ENCODE peak calls at places on chromosomes 12 and 14, in eight cellular contexts. V, E, L, U, D, I, S and X are unnamed samples.

GRCh38 chr12:77772606-77773298 is 57.9 kb upstream of the NAV3 start:
- DNase-seq in D (no peak), V (no peak), E (no peak), L (no peak), U (no peak), I (no peak), S (no peak), X (no peak)

GRCh38 chr14:95142208-95142607 is 15.1 kb downstream of the DICER1 start:
- DNase-seq in E (no peak), D (no peak), U (no peak), I (no peak), V (no peak), S (no peak), L (no peak), X (no peak)

GRCh38 chr14:104333903-104334811 is 195.8 kb downstream of the KIF26A start:
- DNase-seq in I (no peak), E (no peak), L (peak; percentile 68), V (no peak), S (peak; percentile 37), D (no peak), U (no peak), X (no peak)

GRCh38 chr12:116962783-116963356 is 52.1 kb downstream of the FBXW8 start:
- DNase-seq in D (no peak), U (no peak), S (no peak), E (no peak), V (no peak), I (no peak), L (no peak), X (no peak)

GRCh38 chr14:87992349-87992719 is 648 bp downstream of the GALC start:
- DNase-seq in L (no peak), V (no peak), D (no peak), S (no peak), I (peak; percentile 41), U (no peak), E (no peak), X (peak; percentile 11)

GRCh38 chr12:109779382-109779781 is 53.8 kb downstream of the TRPV4 start:
- DNase-seq in L (peak; percentile 33), I (no peak), S (peak; percentile 53), U (no peak), D (no peak), E (no peak), V (no peak), X (no peak)

GRCh38 chr12:51391047-51391837 is at the start of gene GALNT6:
- DNase-seq in E (no peak), U (no peak), V (no peak), D (no peak), I (peak; percentile 42), S (peak; percentile 96), L (peak; percentile 92), X (no peak)

GRCh38 chr14:30443368-30444007 is 115.5 kb upstream of the G2E3 start:
- DNase-seq in U (no peak), V (no peak), L (no peak), S (no peak), E (no peak), I (peak; percentile 10), D (peak; percentile 53), X (peak; percentile 46)

GRCh38 chr12:113674302-113674701 is 202.6 kb upstream of the LHX5 start:
- DNase-seq in I (no peak), U (no peak), D (no peak), S (no peak), V (no peak), L (no peak), E (no peak), X (no peak)

GRCh38 chr14:90839024-90839888 is 23.0 kb upstream of the TTC7B start:
- DNase-seq in V (no peak), D (peak; percentile 28), U (peak; percentile 60), S (no peak), L (no peak), I (no peak), E (no peak), X (peak; percentile 63)

GRCh38 chr12:27973487-27973890 is 956 bp upstream of the PTHLH start:
- DNase-seq in D (no peak), V (no peak), I (no peak), E (no peak), S (no peak), L (no peak), U (no peak), X (peak; percentile 69)

GRCh38 chr12:47078086-47078395 is 1.4 kb upstream of the PCED1B start:
- DNase-seq in D (no peak), U (no peak), S (no peak), I (no peak), V (no peak), E (no peak), L (no peak), X (no peak)

GRCh38 chr12:109481863-109482262 is 4.4 kb downstream of the UBE3B start:
- DNase-seq in I (no peak), D (no peak), L (no peak), V (no peak), S (no peak), E (no peak), U (no peak), X (no peak)